ENCODE peak calls at places on chromosome 18, in five cellular contexts. Y is B cell; T is colonic mucosa; S is activated CD8-positive, alpha-beta T cell treated with anti-CD3 and anti-CD28 coated beads for 36 hours; E is H9. P is an unnamed sample.

GRCh38 chr18:58392336-58393000 is 236.4 kb downstream of the ALPK2 start:
- DNase-seq in E (peak), Y (no peak), T (no peak), S (no peak), P (peak)

GRCh38 chr18:62767321-62767720 is 52.0 kb downstream of the PHLPP1 start:
- DNase-seq in E (no peak), T (no peak), Y (no peak), S (no peak), P (peak)

GRCh38 chr18:1261054-1261453 is 356.4 kb downstream of the ADCYAP1 start:
- DNase-seq in S (no peak), E (no peak), Y (no peak), T (no peak), P (no peak)

GRCh38 chr18:76824136-76824676 is 1.8 kb downstream of the ZNF236 start:
- DNase-seq in E (no peak), T (no peak), Y (no peak), S (no peak), P (no peak)

GRCh38 chr18:11505993-11506392 is 103.4 kb upstream of the SLC35G4 start:
- DNase-seq in Y (no peak), E (no peak), S (no peak), T (no peak), P (no peak)

GRCh38 chr18:23245461-23245860 is 110.2 kb downstream of the CABLES1 start:
- DNase-seq in Y (no peak), S (no peak), T (no peak), E (no peak), P (no peak)

GRCh38 chr18:76613058-76613457 is 118.0 kb upstream of the ZNF516 start:
- DNase-seq in T (no peak), Y (no peak), S (no peak), E (no peak), P (no peak)

GRCh38 chr18:79736846-79737245 is 57.2 kb downstream of the CTDP1 start:
- DNase-seq in E (no peak), Y (no peak), T (no peak), S (no peak), P (no peak)

GRCh38 chr18:76579301-76579695 is 84.3 kb upstream of the ZNF516 start:
- DNase-seq in E (no peak), Y (no peak), S (no peak), T (no peak), P (no peak)

GRCh38 chr18:51108330-51108729 is 78.3 kb downstream of the SMAD4 start:
- DNase-seq in T (no peak), S (no peak), Y (no peak), E (no peak), P (no peak)

GRCh38 chr18:10785798-10786197 is 260.0 kb downstream of the NAPG start:
- DNase-seq in Y (no peak), E (no peak), T (no peak), S (no peak), P (no peak)

GRCh38 chr18:22558945-22559385 is 141.2 kb upstream of the CTAGE1 start:
- DNase-seq in Y (no peak), S (no peak), E (no peak), T (peak), P (peak)

GRCh38 chr18:3066391-3067079 is 53.6 kb upstream of the LPIN2 start:
- DNase-seq in T (no peak), E (no peak), Y (no peak), S (no peak), P (no peak)

GRCh38 chr18:45976581-45977373 is 9.6 kb upstream of the EPG5 start:
- DNase-seq in E (no peak), S (no peak), Y (no peak), T (no peak), P (peak)

GRCh38 chr18:61738042-61738441 is 154.8 kb downstream of the RNF152 start:
- DNase-seq in E (no peak), T (no peak), Y (no peak), S (no peak), P (no peak)

GRCh38 chr18:58538604-58539386 is 90.1 kb downstream of the ALPK2 start:
- DNase-seq in Y (no peak), T (no peak), S (no peak), E (no peak), P (no peak)

GRCh38 chr18:23994361-23994902 is 20.1 kb upstream of the TTC39C start:
- DNase-seq in Y (no peak), T (peak), S (peak), E (no peak), P (peak)

GRCh38 chr18:43012951-43013350 is 102.5 kb downstream of the RIT2 start:
- DNase-seq in Y (no peak), E (no peak), S (no peak), T (no peak), P (no peak)

GRCh38 chr18:5891361-5892215 is 3.7 kb downstream of the TMEM200C start:
- DNase-seq in E (peak), Y (peak), T (no peak), S (no peak), P (no peak)

GRCh38 chr18:2855560-2856350 is 8.9 kb downstream of the EMILIN2 start:
- DNase-seq in T (no peak), Y (no peak), S (peak), E (no peak), P (no peak)

GRCh38 chr18:3333056-3333720 is 71.3 kb downstream of the MYL12B start:
- DNase-seq in Y (no peak), E (no peak), T (no peak), S (no peak), P (no peak)

GRCh38 chr18:8254664-8255063 is 354.6 kb upstream of the RAB12 start:
- DNase-seq in S (no peak), E (no peak), Y (no peak), T (no peak), P (peak)

GRCh38 chr18:32775628-32776027 is 2.8 kb upstream of the KLHL14 start:
- DNase-seq in E (no peak), Y (no peak), T (no peak), S (no peak), P (no peak)

GRCh38 chr18:2843161-2843560 is 3.6 kb upstream of the EMILIN2 start:
- DNase-seq in S (no peak), T (peak), E (no peak), Y (peak), P (no peak)

GRCh38 chr18:42290318-42291307 is 335.6 kb downstream of the PIK3C3 start:
- DNase-seq in S (no peak), T (no peak), E (no peak), Y (no peak), P (no peak)

GRCh38 chr18:30960661-30961060 is 81.9 kb downstream of the DSC3 start:
- DNase-seq in S (no peak), E (no peak), T (no peak), Y (no peak), P (no peak)

GRCh38 chr18:58010265-58010664 is 33.8 kb upstream of the NEDD4L start:
- DNase-seq in Y (no peak), S (no peak), E (no peak), T (no peak), P (no peak)

GRCh38 chr18:2982452-2983172 is 30.3 kb downstream of the LPIN2 start:
- DNase-seq in E (no peak), S (peak), Y (no peak), T (peak), P (no peak)

GRCh38 chr18:10419420-10420103 is 34.9 kb upstream of the APCDD1 start:
- DNase-seq in Y (no peak), S (no peak), T (no peak), E (no peak), P (peak)

GRCh38 chr18:13257361-13257980 is 38.9 kb downstream of the LDLRAD4 start:
- DNase-seq in E (no peak), S (no peak), T (no peak), Y (no peak), P (no peak)

GRCh38 chr18:6215888-6216287 is 198.8 kb downstream of the L3MBTL4 start:
- DNase-seq in T (no peak), Y (no peak), S (no peak), E (no peak), P (no peak)

GRCh38 chr18:31197676-31198075 is 35.0 kb upstream of the DSC1 start:
- DNase-seq in S (no peak), Y (no peak), T (peak), E (no peak), P (no peak)

GRCh38 chr18:50313031-50313607 is 25.6 kb upstream of the CXXC1 start:
- DNase-seq in E (no peak), T (no peak), S (no peak), Y (no peak), P (no peak)

GRCh38 chr18:59990121-59990818 is 90.5 kb downstream of the PMAIP1 start:
- DNase-seq in E (no peak), S (no peak), T (no peak), Y (no peak), P (peak)

DNA sequence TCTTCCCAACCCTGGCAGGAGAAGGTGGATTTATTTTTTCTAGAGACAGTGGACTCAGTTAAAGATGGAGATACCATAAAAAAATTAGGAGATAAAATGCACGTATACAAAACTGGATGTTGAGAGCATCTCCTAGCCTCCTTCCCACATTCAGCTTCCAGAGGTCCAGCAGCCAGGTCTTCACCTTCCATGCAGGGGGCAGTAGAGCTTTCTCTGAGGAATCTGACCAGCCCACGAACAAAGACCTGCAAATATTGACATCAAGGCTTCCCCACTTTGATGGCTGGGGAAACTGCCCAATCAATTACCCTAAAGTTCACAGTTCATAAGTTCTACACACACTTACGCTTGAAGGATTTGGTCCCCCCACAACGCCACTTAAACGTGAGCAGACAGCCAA is 24.5 kb downstream of the AQP4 start:
- DNase-seq in Y (no peak), E (no peak), S (no peak), T (no peak), P (no peak)
- TF ChIP-seq CTCF in Y (no peak), E (peak), S (no peak), T (no peak), P (no peak)

GRCh38 chr18:73778052-73778395 is 369.6 kb downstream of the FBXO15 start:
- DNase-seq in E (no peak), S (no peak), T (no peak), Y (no peak), P (no peak)

GRCh38 chr18:73777356-73778051 is 370.1 kb downstream of the FBXO15 start:
- DNase-seq in S (no peak), T (no peak), Y (no peak), E (no peak), P (no peak)

GRCh38 chr18:73780218-73780617 is 367.4 kb downstream of the FBXO15 start:
- DNase-seq in S (no peak), Y (no peak), E (no peak), T (no peak), P (no peak)

GRCh38 chr18:73774836-73775509 is 372.7 kb downstream of the FBXO15 start:
- DNase-seq in E (peak), S (no peak), Y (no peak), T (no peak), P (no peak)
- TF ChIP-seq CTCF in E (peak), S (no peak), Y (no peak), T (no peak), P (no peak)

GRCh38 chr18:48445540-48445939 is 36.4 kb upstream of the ZBTB7C start:
- DNase-seq in Y (peak), T (peak), E (peak), S (peak), P (peak)
- TF ChIP-seq CTCF in Y (peak), T (peak), E (peak), S (peak), P (peak)

DNA sequence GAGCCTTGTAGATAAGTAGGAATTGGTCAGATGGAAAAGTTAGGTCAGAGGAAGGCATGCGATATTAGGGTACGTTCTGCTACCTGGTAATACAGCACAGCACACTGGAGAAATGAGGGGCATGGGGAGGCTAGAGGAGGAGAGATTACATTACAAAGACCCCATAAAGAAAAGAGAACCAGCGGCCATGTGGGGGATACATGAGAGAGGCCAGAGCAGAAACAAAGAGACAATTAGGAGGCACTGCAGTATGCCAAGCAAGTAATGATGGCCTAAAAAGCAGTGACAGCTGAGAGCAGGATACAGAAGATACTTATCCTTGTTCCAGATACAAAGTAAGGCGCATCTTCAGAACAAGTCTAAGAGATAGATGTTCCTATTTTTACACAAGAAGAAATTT is 40.0 kb downstream of the TXNL1 start:
- DNase-seq in Y (no peak), S (no peak), T (no peak), E (no peak), P (no peak)
- TF ChIP-seq CTCF in Y (no peak), S (no peak), T (no peak), E (no peak), P (no peak)

GRCh38 chr18:54740146-54740844 is 88.0 kb upstream of the RAB27B start:
- DNase-seq in S (no peak), T (no peak), Y (no peak), E (no peak), P (peak)

GRCh38 chr18:54743596-54743995 is 84.7 kb upstream of the RAB27B start:
- DNase-seq in S (no peak), T (no peak), E (no peak), Y (no peak), P (no peak)

GRCh38 chr18:54742120-54742519 is 86.2 kb upstream of the RAB27B start:
- DNase-seq in S (no peak), Y (no peak), T (no peak), E (no peak), P (no peak)

GRCh38 chr18:54739476-54739875 is 88.8 kb upstream of the RAB27B start:
- DNase-seq in S (no peak), Y (no peak), T (no peak), E (no peak), P (peak)

GRCh38 chr18:54742654-54743053 is 85.6 kb upstream of the RAB27B start:
- DNase-seq in Y (no peak), T (peak), E (no peak), S (no peak), P (peak)
- TF ChIP-seq CTCF in Y (no peak), T (no peak), E (no peak), S (no peak), P (no peak)

GRCh38 chr18:75546964-75547363 is 119.5 kb upstream of the SMIM21 start:
- DNase-seq in S (no peak), Y (no peak), E (peak), T (no peak), P (no peak)
- TF ChIP-seq CTCF in S (no peak), Y (no peak), E (peak), T (no peak), P (peak)

GRCh38 chr18:35511428-35511827 is 13.7 kb upstream of the INO80C start:
- DNase-seq in E (no peak), Y (peak), S (no peak), T (peak), P (no peak)

GRCh38 chr18:35510071-35511010 is 12.6 kb upstream of the INO80C start:
- DNase-seq in E (no peak), T (peak), S (no peak), Y (no peak), P (no peak)

GRCh38 chr18:35512761-35513160 is 15.0 kb upstream of the INO80C start:
- DNase-seq in T (peak), E (no peak), Y (no peak), S (no peak), P (no peak)

GRCh38 chr18:35513181-35513932 is 15.6 kb upstream of the INO80C start:
- DNase-seq in E (no peak), T (peak), Y (no peak), S (no peak), P (peak)

GRCh38 chr18:35511833-35512232 is 14.1 kb upstream of the INO80C start:
- DNase-seq in Y (no peak), E (no peak), S (peak), T (peak), P (no peak)
- TF ChIP-seq CTCF in Y (no peak), E (peak), S (no peak), T (peak), P (no peak)

DNA sequence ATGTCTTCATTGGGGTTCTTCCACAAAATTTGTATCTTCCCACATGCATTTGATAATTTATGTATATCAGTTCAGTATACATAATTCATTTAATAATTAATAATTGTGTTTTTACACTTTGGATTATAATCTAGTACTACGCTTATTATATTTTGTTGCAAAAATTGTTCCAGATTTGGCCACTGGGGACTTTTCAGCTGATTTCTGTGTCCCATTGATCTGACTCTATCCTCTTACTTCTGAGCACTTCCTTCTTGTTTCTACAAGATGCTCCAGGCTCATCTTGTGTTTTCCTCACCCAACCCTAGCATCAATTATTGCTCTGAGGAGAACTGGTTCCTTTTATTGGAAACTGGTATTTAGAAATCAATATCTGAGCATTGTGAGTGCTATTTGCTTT is 215.3 kb upstream of the CDH19 start:
- DNase-seq in T (no peak), Y (no peak), S (no peak), E (no peak), P (no peak)
- TF ChIP-seq CTCF in T (no peak), Y (no peak), S (no peak), E (peak), P (peak)

P was measured in astrocyte of the spinal cord.